ENCODE peak calls at places on chromosomes 2 and 18, in nine cellular contexts. One of them, this sample, is unnamed.

GRCh38 chr2:27464443-27464842 is 22.3 kb downstream of the KRTCAP3 start:
- DNase-seq in ovary: no peak
- DNase-seq in IMR-90: no peak
- DNase-seq in A549: no peak
- DNase-seq in transverse colon: no peak
- DNase-seq in uterus: no peak
- DNase-seq in lower leg skin: no peak
- DNase-seq in adrenal gland: no peak
- DNase-seq in suprapubic skin: no peak
- DNase-seq in this sample: no peak

GRCh38 chr2:50385361-50385760 is 646.6 kb downstream of the NRXN1 start:
- DNase-seq in adrenal gland: no peak
- DNase-seq in ovary: no peak
- DNase-seq in lower leg skin: no peak
- DNase-seq in IMR-90: no peak
- DNase-seq in uterus: no peak
- DNase-seq in transverse colon: no peak
- DNase-seq in A549: no peak
- DNase-seq in suprapubic skin: no peak
- DNase-seq in this sample: no peak

GRCh38 chr18:26631135-26631534 is 82.8 kb upstream of the KCTD1 start:
- DNase-seq in adrenal gland: no peak
- DNase-seq in lower leg skin: no peak
- DNase-seq in A549: no peak
- DNase-seq in suprapubic skin: no peak
- DNase-seq in transverse colon: no peak
- DNase-seq in uterus: no peak
- DNase-seq in IMR-90: no peak
- DNase-seq in ovary: no peak
- DNase-seq in this sample: no peak

GRCh38 chr2:199690225-199690624 is 160.8 kb downstream of the FTCDNL1 start:
- DNase-seq in IMR-90: no peak
- DNase-seq in transverse colon: no peak
- DNase-seq in adrenal gland: no peak
- DNase-seq in ovary: no peak
- DNase-seq in A549: no peak
- DNase-seq in lower leg skin: no peak
- DNase-seq in suprapubic skin: no peak
- DNase-seq in uterus: no peak
- DNase-seq in this sample: no peak

GRCh38 chr2:1598800-1599199 is 145.5 kb downstream of the PXDN start:
- DNase-seq in ovary: no peak
- DNase-seq in A549: no peak
- DNase-seq in suprapubic skin: peak
- DNase-seq in lower leg skin: no peak
- DNase-seq in transverse colon: no peak
- DNase-seq in uterus: no peak
- DNase-seq in IMR-90: no peak
- DNase-seq in adrenal gland: no peak
- DNase-seq in this sample: no peak

GRCh38 chr18:9861933-9862332 is 23.8 kb upstream of the TXNDC2 start:
- DNase-seq in uterus: no peak
- DNase-seq in adrenal gland: no peak
- DNase-seq in transverse colon: no peak
- DNase-seq in IMR-90: no peak
- DNase-seq in suprapubic skin: no peak
- DNase-seq in ovary: no peak
- DNase-seq in A549: no peak
- DNase-seq in lower leg skin: no peak
- DNase-seq in this sample: no peak

GRCh38 chr2:10329584-10329879 is 26.8 kb downstream of the HPCAL1 start:
- DNase-seq in IMR-90: no peak
- DNase-seq in suprapubic skin: no peak
- DNase-seq in ovary: no peak
- DNase-seq in transverse colon: no peak
- DNase-seq in lower leg skin: no peak
- DNase-seq in adrenal gland: no peak
- DNase-seq in uterus: no peak
- DNase-seq in A549: no peak
- DNase-seq in this sample: no peak

GRCh38 chr2:111157071-111157661 is 36.5 kb downstream of the BCL2L11 start:
- DNase-seq in A549: no peak
- DNase-seq in transverse colon: peak
- DNase-seq in IMR-90: no peak
- DNase-seq in uterus: no peak
- DNase-seq in adrenal gland: no peak
- DNase-seq in ovary: no peak
- DNase-seq in suprapubic skin: no peak
- DNase-seq in lower leg skin: no peak
- DNase-seq in this sample: peak

GRCh38 chr2:67446504-67446911 is 49.4 kb downstream of the ETAA1 start:
- DNase-seq in adrenal gland: no peak
- DNase-seq in ovary: no peak
- DNase-seq in A549: no peak
- DNase-seq in uterus: no peak
- DNase-seq in transverse colon: no peak
- DNase-seq in suprapubic skin: no peak
- DNase-seq in IMR-90: peak
- DNase-seq in lower leg skin: no peak
- DNase-seq in this sample: no peak

GRCh38 chr2:27638709-27639108 is 9.9 kb downstream of the GPN1 start:
- DNase-seq in ovary: no peak
- DNase-seq in lower leg skin: no peak
- DNase-seq in suprapubic skin: no peak
- DNase-seq in uterus: no peak
- DNase-seq in transverse colon: no peak
- DNase-seq in IMR-90: peak
- DNase-seq in adrenal gland: no peak
- DNase-seq in A549: no peak
- DNase-seq in this sample: no peak

GRCh38 chr18:50850307-50850706 is 28.6 kb upstream of the ME2 start:
- DNase-seq in IMR-90: no peak
- DNase-seq in transverse colon: no peak
- DNase-seq in lower leg skin: no peak
- DNase-seq in A549: no peak
- DNase-seq in adrenal gland: no peak
- DNase-seq in ovary: no peak
- DNase-seq in uterus: no peak
- DNase-seq in suprapubic skin: no peak
- DNase-seq in this sample: no peak

GRCh38 chr2:106267997-106268396 is 73.9 kb upstream of the UXS1 start:
- DNase-seq in A549: no peak
- DNase-seq in uterus: no peak
- DNase-seq in lower leg skin: no peak
- DNase-seq in suprapubic skin: no peak
- DNase-seq in IMR-90: no peak
- DNase-seq in adrenal gland: no peak
- DNase-seq in transverse colon: no peak
- DNase-seq in ovary: no peak
- DNase-seq in this sample: no peak

GRCh38 chr2:6665093-6665721 is 200.5 kb downstream of the CMPK2 start:
- DNase-seq in adrenal gland: no peak
- DNase-seq in ovary: no peak
- DNase-seq in suprapubic skin: no peak
- DNase-seq in transverse colon: no peak
- DNase-seq in lower leg skin: no peak
- DNase-seq in uterus: no peak
- DNase-seq in A549: no peak
- DNase-seq in IMR-90: no peak
- DNase-seq in this sample: no peak

GRCh38 chr18:45332911-45333310 is 282.4 kb upstream of the SLC14A2 start:
- DNase-seq in A549: no peak
- DNase-seq in IMR-90: no peak
- DNase-seq in adrenal gland: no peak
- DNase-seq in lower leg skin: no peak
- DNase-seq in suprapubic skin: no peak
- DNase-seq in uterus: no peak
- DNase-seq in ovary: no peak
- DNase-seq in transverse colon: no peak
- DNase-seq in this sample: no peak

GRCh38 chr2:17879913-17880274 is 1.4 kb downstream of the KCNS3 start:
- DNase-seq in ovary: no peak
- DNase-seq in IMR-90: no peak
- DNase-seq in adrenal gland: no peak
- DNase-seq in transverse colon: no peak
- DNase-seq in suprapubic skin: no peak
- DNase-seq in A549: no peak
- DNase-seq in lower leg skin: no peak
- DNase-seq in uterus: no peak
- DNase-seq in this sample: no peak

GRCh38 chr2:136067897-136068540 is 49.9 kb downstream of the CXCR4 start:
- DNase-seq in adrenal gland: no peak
- DNase-seq in ovary: no peak
- DNase-seq in lower leg skin: no peak
- DNase-seq in transverse colon: no peak
- DNase-seq in IMR-90: no peak
- DNase-seq in uterus: no peak
- DNase-seq in A549: no peak
- DNase-seq in suprapubic skin: no peak
- DNase-seq in this sample: no peak

GRCh38 chr18:36578871-36579270 is 249.9 kb downstream of the TPGS2 start:
- DNase-seq in IMR-90: peak
- DNase-seq in ovary: no peak
- DNase-seq in lower leg skin: no peak
- DNase-seq in suprapubic skin: no peak
- DNase-seq in A549: no peak
- DNase-seq in uterus: no peak
- DNase-seq in transverse colon: no peak
- DNase-seq in adrenal gland: no peak
- DNase-seq in this sample: no peak

GRCh38 chr2:26577442-26578433 is 63.4 kb downstream of the CIB4 start:
- DNase-seq in ovary: peak
- DNase-seq in uterus: peak
- DNase-seq in transverse colon: peak
- DNase-seq in A549: peak
- DNase-seq in suprapubic skin: no peak
- DNase-seq in IMR-90: peak
- DNase-seq in adrenal gland: peak
- DNase-seq in lower leg skin: peak
- DNase-seq in this sample: peak

GRCh38 chr2:115160523-115161521 is 718.4 kb downstream of the DPP10 start:
- DNase-seq in adrenal gland: peak
- DNase-seq in transverse colon: peak
- DNase-seq in suprapubic skin: no peak
- DNase-seq in lower leg skin: no peak
- DNase-seq in IMR-90: no peak
- DNase-seq in A549: no peak
- DNase-seq in uterus: no peak
- DNase-seq in ovary: no peak
- DNase-seq in this sample: peak
- H3K4me3 ChIP-seq in adrenal gland: no peak
- H3K4me3 ChIP-seq in transverse colon: peak
- H3K4me3 ChIP-seq in suprapubic skin: peak
- H3K4me3 ChIP-seq in lower leg skin: no peak
- H3K4me3 ChIP-seq in IMR-90: no peak
- H3K4me3 ChIP-seq in A549: no peak
- H3K4me3 ChIP-seq in uterus: no peak
- H3K4me3 ChIP-seq in ovary: peak
- H3K4me3 ChIP-seq in this sample: peak

GRCh38 chr18:12990977-12991838 is at the start of gene CEP192:
- DNase-seq in ovary: peak
- DNase-seq in transverse colon: peak
- DNase-seq in A549: peak
- DNase-seq in adrenal gland: peak
- DNase-seq in uterus: peak
- DNase-seq in lower leg skin: peak
- DNase-seq in IMR-90: peak
- DNase-seq in suprapubic skin: peak
- DNase-seq in this sample: peak
- TF ChIP-seq POLR2A in ovary: peak
- TF ChIP-seq POLR2A in transverse colon: peak
- TF ChIP-seq POLR2A in A549: peak
- TF ChIP-seq POLR2A in adrenal gland: peak
- TF ChIP-seq POLR2A in uterus: peak
- TF ChIP-seq POLR2A in lower leg skin: no peak
- TF ChIP-seq POLR2A in IMR-90: peak
- TF ChIP-seq POLR2A in suprapubic skin: no peak
- TF ChIP-seq POLR2A in this sample: peak

DNA sequence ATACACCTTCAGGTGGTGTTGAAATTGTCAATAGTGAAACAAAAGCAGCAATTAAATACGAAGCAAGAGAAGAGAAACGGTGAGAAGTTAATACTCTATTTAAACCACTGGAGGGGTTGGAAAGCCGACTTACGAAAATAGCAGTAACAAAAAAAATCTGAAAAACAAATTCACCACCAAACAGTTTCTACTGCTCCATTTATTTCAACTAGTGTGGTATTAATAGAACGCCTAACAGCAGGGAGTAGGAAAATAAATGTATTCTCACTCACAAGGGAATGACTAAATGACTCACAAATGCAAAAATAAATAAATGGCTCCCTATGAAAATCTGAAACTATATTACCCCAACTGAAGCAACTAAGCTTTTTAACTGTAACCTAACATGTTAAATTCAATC is 102.8 kb downstream of the CPO start:
- DNase-seq in lower leg skin: no peak
- DNase-seq in transverse colon: no peak
- DNase-seq in ovary: no peak
- DNase-seq in IMR-90: peak
- DNase-seq in uterus: no peak
- DNase-seq in adrenal gland: no peak
- DNase-seq in A549: no peak
- DNase-seq in suprapubic skin: no peak
- DNase-seq in this sample: no peak
- H3K4me3 ChIP-seq in lower leg skin: no peak
- H3K4me3 ChIP-seq in transverse colon: no peak
- H3K4me3 ChIP-seq in ovary: no peak
- H3K4me3 ChIP-seq in IMR-90: no peak
- H3K4me3 ChIP-seq in uterus: peak
- H3K4me3 ChIP-seq in adrenal gland: no peak
- H3K4me3 ChIP-seq in A549: no peak
- H3K4me3 ChIP-seq in suprapubic skin: peak
- H3K4me3 ChIP-seq in this sample: no peak

GRCh38 chr2:30801821-30802455 is 5.3 kb downstream of the CAPN13 start:
- DNase-seq in uterus: no peak
- DNase-seq in adrenal gland: no peak
- DNase-seq in suprapubic skin: no peak
- DNase-seq in A549: no peak
- DNase-seq in transverse colon: no peak
- DNase-seq in lower leg skin: no peak
- DNase-seq in IMR-90: no peak
- DNase-seq in ovary: no peak
- DNase-seq in this sample: no peak

GRCh38 chr2:30800159-30800558 is 7.1 kb downstream of the CAPN13 start:
- DNase-seq in transverse colon: no peak
- DNase-seq in IMR-90: no peak
- DNase-seq in adrenal gland: no peak
- DNase-seq in suprapubic skin: no peak
- DNase-seq in A549: no peak
- DNase-seq in lower leg skin: no peak
- DNase-seq in ovary: no peak
- DNase-seq in uterus: no peak
- DNase-seq in this sample: no peak

GRCh38 chr2:30798536-30798991 is 8.7 kb downstream of the CAPN13 start:
- DNase-seq in uterus: no peak
- DNase-seq in A549: no peak
- DNase-seq in adrenal gland: no peak
- DNase-seq in ovary: no peak
- DNase-seq in transverse colon: no peak
- DNase-seq in IMR-90: no peak
- DNase-seq in suprapubic skin: no peak
- DNase-seq in lower leg skin: no peak
- DNase-seq in this sample: no peak

GRCh38 chr2:30797381-30798015 is 9.7 kb downstream of the CAPN13 start:
- DNase-seq in IMR-90: no peak
- DNase-seq in uterus: no peak
- DNase-seq in adrenal gland: no peak
- DNase-seq in ovary: no peak
- DNase-seq in suprapubic skin: no peak
- DNase-seq in transverse colon: no peak
- DNase-seq in lower leg skin: no peak
- DNase-seq in A549: no peak
- DNase-seq in this sample: no peak

GRCh38 chr2:30796723-30797122 is 10.5 kb downstream of the CAPN13 start:
- DNase-seq in ovary: no peak
- DNase-seq in transverse colon: no peak
- DNase-seq in suprapubic skin: no peak
- DNase-seq in uterus: no peak
- DNase-seq in A549: no peak
- DNase-seq in adrenal gland: no peak
- DNase-seq in IMR-90: no peak
- DNase-seq in lower leg skin: no peak
- DNase-seq in this sample: no peak
- TF ChIP-seq POLR2A in ovary: no peak
- TF ChIP-seq POLR2A in transverse colon: no peak
- TF ChIP-seq POLR2A in suprapubic skin: no peak
- TF ChIP-seq POLR2A in uterus: no peak
- TF ChIP-seq POLR2A in A549: no peak
- TF ChIP-seq POLR2A in adrenal gland: no peak
- TF ChIP-seq POLR2A in IMR-90: no peak
- TF ChIP-seq POLR2A in lower leg skin: no peak
- TF ChIP-seq POLR2A in this sample: no peak